ENCODE peak calls at places on chromosomes 7 and 10, in six cellular contexts. I is stimulated activated CD4-positive, alpha-beta T cell treated with anti-CD3 and anti-CD28 coated beads, TNF-alpha, amount 100 ng/mL, for 4 hours; T is GM12865; H is stimulated activated CD8-positive, alpha-beta memory T cell treated with anti-CD3 and anti-CD28 coated beads, Interleukin-4, amount 100 ng/mL, for 24 hours; E is SW480; K is D341Med. Q is an unnamed sample.

GRCh38 chr10:132961-133898 is 2.0 kb upstream of the ZMYND11 start:
- DNase-seq in K (no peak), H (no peak), I (no peak), E (no peak), T (no peak), Q (no peak)

GRCh38 chr10:116857156-116857555 is 7.9 kb downstream of the ENO4 start:
- DNase-seq in E (no peak), I (no peak), H (no peak), T (no peak), K (no peak), Q (no peak)

GRCh38 chr10:118867768-118868167 is 113.0 kb upstream of the CACUL1 start:
- DNase-seq in T (no peak), I (no peak), K (no peak), H (no peak), E (no peak), Q (no peak)

GRCh38 chr10:71888623-71889387 is 37.8 kb upstream of the PSAP start:
- DNase-seq in I (peak), H (peak), K (peak), T (peak), E (peak), Q (peak)

GRCh38 chr10:104028823-104029527 is 56.7 kb downstream of the COL17A1 start:
- DNase-seq in H (no peak), K (no peak), I (no peak), T (no peak), E (no peak), Q (no peak)

GRCh38 chr10:117212176-117212575 is 14.9 kb downstream of the KCNK18 start:
- DNase-seq in I (no peak), T (no peak), K (no peak), H (no peak), E (no peak), Q (no peak)

GRCh38 chr7:74199551-74200355 is 10.1 kb upstream of the LAT2 start:
- DNase-seq in E (peak), H (no peak), K (no peak), I (no peak), T (no peak), Q (peak)

GRCh38 chr7:90994121-90994520 is 270.1 kb upstream of the FZD1 start:
- DNase-seq in E (no peak), I (no peak), T (no peak), H (no peak), K (no peak), Q (no peak)

GRCh38 chr10:71548494-71548846 is 151.8 kb downstream of the CDH23 start:
- DNase-seq in I (no peak), K (no peak), E (no peak), T (peak), H (no peak), Q (no peak)

GRCh38 chr10:108545921-108546320 is 1377.4 kb downstream of the XPNPEP1 start:
- DNase-seq in H (no peak), K (no peak), I (no peak), E (no peak), T (peak), Q (no peak)

GRCh38 chr10:86363184-86363832 is 3.3 kb downstream of the GRID1 start:
- DNase-seq in T (no peak), H (no peak), I (no peak), K (peak), E (no peak), Q (no peak)

GRCh38 chr10:103157246-103157645 is 35.8 kb downstream of the NT5C2 start:
- DNase-seq in T (no peak), E (no peak), H (no peak), I (no peak), K (no peak), Q (no peak)

GRCh38 chr10:19767876-19768275 is 48.4 kb upstream of the PLXDC2 start:
- DNase-seq in E (no peak), K (peak), H (no peak), T (no peak), I (no peak), Q (no peak)

GRCh38 chr7:143049380-143049779 is 2.8 kb upstream of the OR6V1 start:
- DNase-seq in I (no peak), H (no peak), K (no peak), T (no peak), E (no peak), Q (no peak)

GRCh38 chr7:149733131-149733531 is 40.3 kb downstream of the ZNF467 start:
- DNase-seq in H (no peak), K (no peak), I (no peak), E (no peak), T (no peak), Q (no peak)

GRCh38 chr10:72834183-72834825 is 59.2 kb upstream of the OIT3 start:
- DNase-seq in K (peak), I (no peak), E (peak), H (no peak), T (peak), Q (peak)

GRCh38 chr10:124560377-124560776 is 98.8 kb downstream of the LHPP start:
- DNase-seq in H (no peak), I (no peak), T (no peak), E (no peak), K (no peak), Q (no peak)

GRCh38 chr10:124685251-124685650 is 58.9 kb downstream of the FAM53B start:
- DNase-seq in H (no peak), T (no peak), I (no peak), K (no peak), E (no peak), Q (no peak)

GRCh38 chr7:16915405-16915804 is 33.6 kb upstream of the AGR3 start:
- DNase-seq in T (no peak), I (no peak), K (no peak), H (no peak), E (peak), Q (peak)

GRCh38 chr7:107874605-107875446 is 16.2 kb upstream of the DLD start:
- DNase-seq in H (no peak), I (no peak), E (peak), T (peak), K (peak), Q (peak)

GRCh38 chr7:126040114-126041045 is 1110.8 kb upstream of the POT1 start:
- DNase-seq in K (no peak), E (no peak), T (no peak), H (no peak), I (no peak), Q (no peak)

GRCh38 chr7:142603870-142604448 is 145.3 kb upstream of the PRSS1 start:
- DNase-seq in T (peak), K (peak), I (no peak), H (peak), E (peak), Q (peak)

GRCh38 chr7:155252958-155253501 is 44.6 kb upstream of the INSIG1 start:
- DNase-seq in I (no peak), E (no peak), T (no peak), K (no peak), H (no peak), Q (no peak)

GRCh38 chr10:112932658-112933057 is 17.4 kb upstream of the TCF7L2 start:
- DNase-seq in K (no peak), E (no peak), H (no peak), T (no peak), I (no peak), Q (no peak)

GRCh38 chr7:1587738-1588137 is 17.9 kb upstream of the PSMG3 start:
- DNase-seq in H (no peak), I (no peak), E (no peak), T (no peak), K (no peak), Q (no peak)